ENCODE peak calls at places on chromosomes 5 and 9, in eight cellular contexts. Y, H, R, Q, W, U, C and A are unnamed samples.
A peak's percentile ranks its signal among the peaks of the same experiment; 100 is the strongest.

GRCh38 chr5:139058121-139058520 is 140.0 kb downstream of the SIL1 start:
- DNase-seq in Y (no peak), H (no peak), R (no peak), Q (no peak), W (peak; percentile 52), U (no peak), C (no peak), A (no peak)

GRCh38 chr5:83484294-83484693 is 12.8 kb downstream of the VCAN start:
- DNase-seq in Y (no peak), H (no peak), R (no peak), Q (no peak), W (no peak), U (no peak), C (no peak), A (no peak)

GRCh38 chr5:88772831-88773230 is 110.2 kb downstream of the MEF2C start:
- DNase-seq in Y (no peak), H (no peak), R (no peak), Q (no peak), W (no peak), U (no peak), C (no peak), A (no peak)

GRCh38 chr5:164672931-164673694 is 1167.7 kb downstream of the MAT2B start:
- DNase-seq in Y (no peak), H (peak; percentile 42), R (no peak), Q (no peak), W (peak; percentile 7), U (no peak), C (no peak), A (no peak)

GRCh38 chr5:111699976-111700375 is 57.0 kb downstream of the NREP start:
- DNase-seq in Y (no peak), H (peak; percentile 61), R (no peak), Q (peak; percentile 72), W (peak; percentile 51), U (no peak), C (no peak), A (no peak)

GRCh38 chr5:147968855-147969254 is 62.5 kb upstream of the C5orf46 start:
- DNase-seq in Y (no peak), H (peak; percentile 82), R (no peak), Q (no peak), W (no peak), U (no peak), C (no peak), A (no peak)

GRCh38 chr5:150615141-150615699 is 25.2 kb upstream of the SYNPO start:
- DNase-seq in Y (no peak), H (peak; percentile 88), R (no peak), Q (peak; percentile 77), W (peak; percentile 56), U (no peak), C (no peak), A (peak; percentile 81)

GRCh38 chr5:82403026-82403425 is 124.9 kb upstream of the RPS23 start:
- DNase-seq in Y (no peak), H (no peak), R (no peak), Q (no peak), W (no peak), U (no peak), C (no peak), A (no peak)

GRCh38 chr5:123865641-123866040 is 353.7 kb downstream of the CSNK1G3 start:
- DNase-seq in Y (no peak), H (no peak), R (no peak), Q (no peak), W (no peak), U (no peak), C (no peak), A (no peak)

GRCh38 chr9:121185178-121185745 is 16.4 kb downstream of the RAB14 start:
- DNase-seq in Y (no peak), H (no peak), R (no peak), Q (no peak), W (no peak), U (no peak), C (no peak), A (no peak)

GRCh38 chr5:176870110-176870591 is 29.0 kb downstream of the HK3 start:
- DNase-seq in Y (peak; percentile 9), H (peak; percentile 59), R (peak; percentile 73), Q (peak; percentile 87), W (peak; percentile 48), U (peak; percentile 80), C (no peak), A (no peak)
- TF ChIP-seq CTCF in Y (peak; percentile 36), H (peak; percentile 24), R (peak; percentile 57), Q (peak; percentile 34), W (peak; percentile 60), U (peak; percentile 80), C (no peak), A (no peak)

GRCh38 chr5:6819521-6819920 is 106.3 kb downstream of the TENT4A start:
- DNase-seq in Y (no peak), H (no peak), R (peak; percentile 10), Q (no peak), W (no peak), U (no peak), C (no peak), A (no peak)
- TF ChIP-seq CTCF in Y (no peak), H (no peak), R (no peak), Q (no peak), W (no peak), U (peak; percentile 69), C (no peak), A (no peak)

DNA sequence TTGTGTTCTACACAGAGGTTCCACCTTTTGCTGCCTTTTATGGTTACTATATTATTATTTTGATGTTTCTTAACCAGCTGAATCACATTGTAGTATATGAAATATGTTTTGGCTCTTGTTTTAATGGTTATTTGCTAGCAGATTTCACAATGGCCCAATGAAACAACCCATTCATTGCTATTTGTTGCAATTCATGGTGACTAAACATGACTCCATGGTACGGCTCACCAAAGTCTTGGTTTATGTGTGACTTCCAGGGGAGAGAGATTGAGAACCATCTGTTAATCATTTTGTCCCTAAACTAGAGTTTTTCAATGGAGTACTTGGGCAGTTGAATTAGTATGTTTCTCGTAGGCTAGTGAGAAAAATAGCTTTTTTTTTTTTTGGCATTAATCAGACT is 108.4 kb downstream of the GHR start:
- DNase-seq in Y (no peak), H (peak; percentile 34), R (no peak), Q (no peak), W (no peak), U (no peak), C (no peak), A (no peak)
- TF ChIP-seq CTCF in Y (no peak), H (no peak), R (no peak), Q (no peak), W (no peak), U (no peak), C (no peak), A (no peak)

GRCh38 chr5:162227075-162227474 is 159.5 kb downstream of the GABRG2 start:
- DNase-seq in Y (no peak), H (peak; percentile 39), R (peak; percentile 41), Q (no peak), W (no peak), U (peak; percentile 36), C (no peak), A (no peak)
- TF ChIP-seq CTCF in Y (no peak), H (peak; percentile 13), R (no peak), Q (no peak), W (no peak), U (peak; percentile 83), C (no peak), A (no peak)

GRCh38 chr5:54820346-54820745 is 165.0 kb downstream of the ESM1 start:
- DNase-seq in Y (no peak), H (peak; percentile 30), R (no peak), Q (no peak), W (no peak), U (no peak), C (no peak), A (no peak)

GRCh38 chr5:54823006-54823405 is 162.4 kb downstream of the ESM1 start:
- DNase-seq in Y (no peak), H (no peak), R (no peak), Q (no peak), W (no peak), U (no peak), C (no peak), A (no peak)

GRCh38 chr5:54820759-54821158 is 164.6 kb downstream of the ESM1 start:
- DNase-seq in Y (no peak), H (no peak), R (no peak), Q (no peak), W (no peak), U (no peak), C (no peak), A (no peak)

GRCh38 chr5:54822331-54822700 is 163.1 kb downstream of the ESM1 start:
- DNase-seq in Y (no peak), H (no peak), R (no peak), Q (no peak), W (no peak), U (no peak), C (no peak), A (no peak)

DNA sequence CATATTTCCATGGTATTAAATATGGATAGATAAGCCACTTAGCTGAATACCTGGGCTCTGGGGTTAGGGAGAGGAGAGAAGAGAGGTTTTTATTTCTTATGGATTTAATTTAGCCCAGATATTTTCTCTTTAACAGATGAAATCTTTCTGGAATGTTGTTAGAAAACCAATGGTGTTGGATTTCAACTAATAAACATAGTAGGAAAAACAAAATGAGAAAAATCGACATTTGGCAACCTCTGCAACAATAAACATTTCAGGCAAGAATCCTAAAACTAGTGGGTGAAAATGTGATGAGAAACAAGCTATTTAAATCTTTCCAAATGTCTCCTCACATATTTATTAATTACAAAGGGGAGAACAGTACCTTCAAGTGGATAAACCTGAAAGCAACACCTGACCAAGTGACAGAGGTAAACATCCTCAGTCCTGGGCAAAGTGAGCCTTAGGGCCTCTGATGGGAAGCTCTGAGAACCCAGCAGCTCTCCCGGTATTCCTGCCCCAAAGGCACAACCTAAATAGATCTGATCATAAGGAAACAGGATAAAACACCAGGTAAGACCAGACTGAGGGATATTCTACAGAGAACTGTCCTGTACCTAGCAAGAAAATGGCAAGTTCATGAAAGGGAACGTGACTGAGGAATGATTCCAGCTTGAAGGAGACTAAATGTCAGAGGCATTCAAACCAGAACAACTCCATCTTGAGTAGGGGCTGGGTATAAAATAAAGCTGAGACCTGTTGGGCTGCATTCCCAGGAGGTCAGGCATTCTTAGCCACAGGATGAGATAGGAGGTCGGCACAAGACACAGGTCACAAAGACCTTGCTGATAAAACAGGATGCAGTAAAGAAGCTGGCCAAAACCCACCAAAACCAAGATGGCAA is 163.7 kb downstream of the ESM1 start:
- DNase-seq in Y (no peak), H (no peak), R (no peak), Q (no peak), W (no peak), U (peak; percentile 34), C (no peak), A (no peak)
- TF ChIP-seq CTCF in Y (no peak), H (no peak), R (no peak), Q (no peak), W (no peak), U (no peak), C (no peak), A (no peak)

DNA sequence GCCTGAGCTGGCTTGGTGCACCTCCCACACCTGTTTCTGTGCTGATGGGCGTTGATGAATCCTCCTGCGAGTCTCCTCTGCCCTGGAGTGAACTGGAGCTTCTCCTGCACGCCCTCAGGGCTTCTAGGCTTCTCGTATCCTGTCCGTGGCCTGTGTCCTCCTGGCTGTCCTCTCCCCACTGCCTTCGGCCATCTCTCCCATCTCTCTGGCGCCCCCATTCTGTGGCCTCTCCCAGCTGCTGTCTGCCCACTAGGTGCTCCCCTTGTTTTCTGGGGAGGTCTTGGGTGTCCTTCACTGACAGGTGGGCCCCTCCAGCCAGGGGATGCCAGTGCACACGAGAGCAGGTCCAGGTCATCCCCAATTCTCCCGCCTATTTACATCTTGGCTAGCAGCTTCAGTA is 28.8 kb downstream of the AHRR start:
- DNase-seq in Y (no peak), H (peak; percentile 19), R (no peak), Q (no peak), W (no peak), U (peak; percentile 79), C (no peak), A (no peak)
- TF ChIP-seq CTCF in Y (peak; percentile 8), H (no peak), R (peak; percentile 12), Q (no peak), W (peak; percentile 33), U (peak; percentile 63), C (no peak), A (no peak)

GRCh38 chr9:93134018-93134739 is at the start of gene NINJ1:
- DNase-seq in Y (peak; percentile 82), H (peak; percentile 75), R (peak; percentile 88), Q (peak; percentile 86), W (peak; percentile 86), U (peak; percentile 65), C (no peak), A (peak; percentile 73)
- TF ChIP-seq CTCF in Y (peak; percentile 6), H (no peak), R (no peak), Q (no peak), W (peak; percentile 10), U (no peak), C (peak; percentile 3), A (no peak)